ENCODE peak calls at places on chromosomes 6 and 20, in eight cellular contexts. M is MM.1S, Y is GM23248, E is GM23338, I is PC-3, N is OCI-LY7, W is HCT116, V is neural progenitor cell. X is an unnamed sample. For H3K4me1, the result is how much of the 10 kb centered on the place peaks cover.

GRCh38 chr20:3433720-3434119 is 26.3 kb upstream of the DNAAF9 start:
- DNase-seq in M (no peak), N (no peak), V (no peak), E (no peak), W (no peak), Y (no peak), I (no peak), X (no peak)

GRCh38 chr20:50386641-50386960 is 123.6 kb upstream of the PTPN1 start:
- DNase-seq in I (no peak), E (no peak), Y (no peak), W (no peak), N (no peak), M (no peak), V (no peak), X (no peak)

GRCh38 chr20:43584448-43585138 is 6.1 kb upstream of the IFT52 start:
- DNase-seq in W (no peak), Y (peak), E (peak), N (no peak), I (no peak), M (no peak), V (no peak), X (peak)

GRCh38 chr6:131745476-131745875 is 34.7 kb upstream of the CTAGE9 start:
- DNase-seq in V (no peak), E (no peak), I (no peak), W (no peak), N (no peak), Y (no peak), M (no peak), X (no peak)

GRCh38 chr6:3751019-3751729 is at the start of gene PXDC1:
- DNase-seq in V (peak), I (peak), M (no peak), Y (peak), N (no peak), W (no peak), E (peak), X (peak)

GRCh38 chr6:106084973-106085686 is 1.0 kb upstream of the PRDM1 start:
- DNase-seq in N (no peak), I (peak), M (peak), E (peak), V (peak), Y (peak), W (no peak), X (no peak)

GRCh38 chr20:20939006-20939405 is 167.2 kb downstream of the LINC00237 start:
- DNase-seq in Y (no peak), I (no peak), M (no peak), E (no peak), N (no peak), V (no peak), W (no peak), X (no peak)

GRCh38 chr6:36840471-36841461 is 1.5 kb upstream of the CPNE5 start:
- DNase-seq in W (no peak), V (peak), N (no peak), I (no peak), E (peak), Y (peak), M (no peak), X (peak)

GRCh38 chr6:753486-753885 is 60.5 kb upstream of the EXOC2 start:
- DNase-seq in E (no peak), M (no peak), W (no peak), N (no peak), V (no peak), Y (peak), I (peak), X (no peak)

GRCh38 chr6:50471041-50471440 is 242.3 kb upstream of the TFAP2D start:
- DNase-seq in N (no peak), V (no peak), Y (no peak), M (no peak), W (no peak), E (peak), I (no peak), X (no peak)

GRCh38 chr6:1029196-1029595 is 282.7 kb upstream of the FOXQ1 start:
- DNase-seq in V (no peak), E (no peak), I (no peak), M (no peak), N (no peak), W (no peak), Y (peak), X (no peak)

GRCh38 chr6:11309947-11310665 is 77.6 kb upstream of the NEDD9 start:
- DNase-seq in E (peak), M (no peak), V (peak), N (peak), I (peak), Y (no peak), W (no peak), X (no peak)

GRCh38 chr20:52494244-52494643 is 302.7 kb upstream of the ZFP64 start:
- DNase-seq in N (no peak), V (no peak), I (peak), M (no peak), W (no peak), E (no peak), Y (peak), X (peak)

GRCh38 chr6:147200711-147201110 is 3.5 kb upstream of the STXBP5 start:
- DNase-seq in N (no peak), W (no peak), M (no peak), V (no peak), E (no peak), Y (no peak), I (no peak), X (no peak)

GRCh38 chr6:9699890-9700289 is 715.0 kb downstream of the TFAP2A start:
- DNase-seq in W (no peak), V (no peak), E (no peak), N (no peak), M (no peak), I (no peak), Y (peak), X (no peak)

GRCh38 chr6:34517966-34518365 is 38.2 kb downstream of the SPDEF start:
- DNase-seq in N (no peak), Y (no peak), V (no peak), I (no peak), W (no peak), E (no peak), M (no peak), X (no peak)

GRCh38 chr6:74969591-74970267 is 236.1 kb downstream of the COL12A1 start:
- DNase-seq in M (no peak), Y (no peak), E (no peak), W (no peak), N (no peak), I (peak), V (no peak), X (no peak)

GRCh38 chr6:125995972-125996580 is 9.7 kb downstream of the TRMT11 start:
- DNase-seq in E (peak), Y (peak), M (peak), I (peak), W (peak), N (peak), V (peak), X (peak)

GRCh38 chr6:3915076-3915791 is 66.1 kb downstream of the FAM50B start:
- DNase-seq in I (no peak), V (no peak), W (no peak), M (peak), Y (no peak), E (no peak), N (peak), X (no peak)

GRCh38 chr6:133632906-133633305 is 256.0 kb upstream of the TCF21 start:
- DNase-seq in I (no peak), W (no peak), Y (no peak), E (peak), M (no peak), N (no peak), V (no peak), X (no peak)

GRCh38 chr6:36928547-36928918 is 26.0 kb upstream of the PI16 start:
- DNase-seq in E (no peak), V (no peak), I (no peak), M (no peak), W (no peak), N (no peak), Y (no peak), X (no peak)

GRCh38 chr20:1702288-1702687 is 44.7 kb upstream of the SIRPG start:
- DNase-seq in I (no peak), W (no peak), N (no peak), E (no peak), M (peak), V (no peak), Y (no peak), X (no peak)

GRCh38 chr20:51428451-51429143 is 113.9 kb downstream of the NFATC2 start:
- DNase-seq in W (no peak), E (peak), M (no peak), V (peak), N (no peak), I (no peak), Y (peak), X (peak)

GRCh38 chr6:125818225-125818657 is 27.5 kb downstream of the NCOA7 start:
- DNase-seq in I (no peak), Y (peak), N (no peak), E (no peak), V (no peak), W (no peak), M (peak), X (no peak)

GRCh38 chr6:21134401-21134800 is 459.1 kb upstream of the SOX4 start:
- DNase-seq in E (no peak), W (no peak), I (no peak), N (no peak), Y (peak), V (no peak), M (no peak), X (no peak)

GRCh38 chr6:21131406-21131805 is 462.1 kb upstream of the SOX4 start:
- DNase-seq in E (no peak), N (no peak), W (no peak), Y (no peak), M (no peak), I (no peak), V (no peak), X (no peak)

GRCh38 chr6:21132856-21133610 is 460.5 kb upstream of the SOX4 start:
- DNase-seq in V (no peak), E (no peak), M (no peak), Y (no peak), W (no peak), N (no peak), I (no peak), X (no peak)

GRCh38 chr6:21135484-21136005 is 458.0 kb upstream of the SOX4 start:
- DNase-seq in V (no peak), I (no peak), M (no peak), N (no peak), E (no peak), Y (no peak), W (no peak), X (no peak)

DNA sequence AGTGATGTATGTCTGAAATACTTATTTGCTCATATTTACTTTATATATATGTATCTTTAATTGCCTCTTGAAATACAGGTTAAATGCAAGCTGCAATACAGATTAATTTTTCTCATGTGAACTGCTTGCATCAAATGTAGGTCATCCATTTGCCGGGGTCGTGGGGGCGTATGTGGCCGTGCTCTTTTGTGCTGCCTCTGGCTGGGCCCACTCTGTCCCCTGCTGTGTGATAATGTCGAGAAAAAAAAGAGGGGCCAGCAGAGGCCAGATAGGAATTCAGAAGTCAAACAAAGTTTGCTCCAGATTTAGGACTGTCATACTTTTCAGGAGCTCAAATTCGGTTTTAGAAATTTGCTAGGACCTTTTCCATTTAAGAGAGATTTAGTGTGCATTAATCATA is 459.6 kb upstream of the SOX4 start:
- DNase-seq in I (no peak), W (no peak), V (peak), E (no peak), N (no peak), Y (no peak), M (no peak), X (no peak)
- TF ChIP-seq EZH2phosphoT487 in I (no peak), W (no peak), V (no peak), E (no peak), N (no peak), Y (no peak), M (no peak), X (no peak)

GRCh38 chr20:25061821-25062530 is 4.0 kb upstream of the ACSS1 start:
- DNase-seq in Y (no peak), W (no peak), M (no peak), E (no peak), V (no peak), I (no peak), N (no peak), X (no peak)
- H3K4me1 ChIP-seq in Y (under half), W (under half), M (under half), E (under half), V (under half), I (under half), N (under half), X (under half)

DNA sequence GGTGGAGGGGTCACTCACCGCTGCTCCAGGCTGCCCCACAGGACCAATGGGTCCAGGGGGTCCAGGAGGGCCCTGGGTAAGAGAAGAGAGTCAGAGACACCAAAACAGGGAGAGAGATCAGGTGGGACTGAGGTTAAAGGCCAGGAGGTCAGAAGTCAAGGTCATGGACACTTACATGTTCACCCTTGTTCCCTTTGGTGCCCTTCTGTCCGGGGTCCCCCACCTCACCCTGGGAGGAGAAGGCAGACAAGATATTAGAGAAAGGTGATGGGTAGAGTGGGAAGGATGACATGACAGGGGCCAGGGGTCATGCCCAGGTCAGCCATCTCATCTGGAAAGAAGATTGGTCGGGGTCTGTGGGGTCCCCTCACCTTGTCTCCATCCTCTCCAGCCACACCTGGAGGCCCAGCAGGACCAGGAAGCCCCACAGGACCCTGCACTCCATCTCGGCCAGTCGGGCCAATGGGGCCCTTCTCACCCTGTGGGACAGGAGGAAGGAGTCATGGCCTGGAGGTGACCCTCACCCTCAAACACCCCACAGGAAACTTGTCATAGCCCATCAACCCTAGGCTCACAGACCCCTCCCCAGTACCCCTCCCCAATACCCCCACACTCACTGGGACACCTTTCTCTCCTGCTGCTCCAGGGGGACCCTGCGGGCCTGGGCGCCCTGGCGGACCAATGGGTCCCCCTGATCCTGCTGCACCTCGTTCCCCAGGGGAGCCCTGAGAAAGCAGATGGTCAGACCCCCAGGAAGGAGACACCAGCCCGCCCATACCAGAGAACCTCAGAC is 21.0 kb downstream of the COL11A2 start:
- DNase-seq in Y (no peak), M (no peak), E (no peak), V (no peak), I (no peak), W (no peak), N (no peak), X (no peak)
- H3K4me3 ChIP-seq in Y (no peak), M (no peak), E (no peak), V (no peak), I (no peak), W (no peak), N (no peak), X (no peak)

DNA sequence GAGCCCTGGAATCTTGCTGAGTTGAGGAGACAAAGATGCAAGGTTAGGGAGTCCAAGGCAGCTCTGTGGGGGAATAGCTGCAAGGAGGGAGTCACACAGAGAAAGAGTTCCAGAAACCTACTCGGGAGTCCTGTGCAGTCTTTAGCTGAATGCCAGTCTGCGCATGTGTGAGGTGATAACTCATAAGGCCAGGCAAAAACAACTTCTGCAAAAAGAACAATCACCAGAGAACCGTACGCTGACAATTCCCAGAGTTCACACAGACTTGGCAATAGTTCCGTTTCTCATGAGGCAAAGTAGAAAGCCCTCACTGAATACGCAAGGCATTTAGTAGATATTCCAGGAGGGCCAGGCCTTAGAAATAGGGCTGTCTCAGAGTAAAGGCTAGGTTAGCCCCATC is 135.2 kb upstream of the TAB2 start:
- DNase-seq in E (no peak), M (no peak), Y (no peak), N (no peak), I (no peak), W (no peak), V (no peak), X (no peak)
- TF ChIP-seq EZH2phosphoT487 in E (no peak), M (no peak), Y (no peak), N (no peak), I (no peak), W (no peak), V (no peak), X (no peak)

GRCh38 chr6:56725257-56725656 is 82.6 kb upstream of the DST start:
- DNase-seq in Y (no peak), N (no peak), E (no peak), I (no peak), V (peak), W (no peak), M (no peak), X (no peak)

GRCh38 chr6:56730663-56731529 is 88.2 kb upstream of the DST start:
- DNase-seq in Y (peak), M (no peak), W (no peak), V (no peak), E (no peak), I (peak), N (no peak), X (peak)

GRCh38 chr6:56724455-56724854 is 81.8 kb upstream of the DST start:
- DNase-seq in E (no peak), Y (peak), N (no peak), W (no peak), M (no peak), I (no peak), V (no peak), X (no peak)

GRCh38 chr6:56729719-56730118 is 87.0 kb upstream of the DST start:
- DNase-seq in V (no peak), M (no peak), E (no peak), Y (peak), W (no peak), I (peak), N (no peak), X (no peak)

GRCh38 chr6:56727097-56727845 is 84.6 kb upstream of the DST start:
- DNase-seq in E (peak), W (no peak), N (no peak), I (no peak), V (no peak), M (no peak), Y (peak), X (peak)
- H3K4me1 ChIP-seq in E (half or more), W (half or more), N (under half), I (half or more), V (under half), M (under half), Y (half or more), X (half or more)

X was measured in hepatocyte.